ENCODE peak calls at places on chromosomes 11 and 22, in five cellular contexts. One of them, this sample, is unnamed.

GRCh38 chr11:122097419-122098001 is 18.5 kb downstream of the BLID start:
- DNase-seq in stomach: no peak
- DNase-seq in A549: no peak
- DNase-seq in suprapubic skin: no peak
- DNase-seq in ovary: no peak
- DNase-seq in this sample: no peak

GRCh38 chr11:62709262-62710000 is 2.0 kb downstream of the GNG3 start:
- DNase-seq in stomach: peak; percentile 98
- DNase-seq in A549: peak; percentile 94
- DNase-seq in suprapubic skin: peak; percentile 99
- DNase-seq in ovary: peak; percentile 97
- DNase-seq in this sample: peak; percentile 100

GRCh38 chr11:35617687-35618496 is at the start of gene FJX1:
- DNase-seq in stomach: no peak
- DNase-seq in A549: peak; percentile 81
- DNase-seq in suprapubic skin: peak; percentile 68
- DNase-seq in ovary: peak; percentile 78
- DNase-seq in this sample: peak; percentile 82

GRCh38 chr11:21615871-21616270 is 577.0 kb upstream of the ANO5 start:
- DNase-seq in stomach: no peak
- DNase-seq in A549: no peak
- DNase-seq in suprapubic skin: no peak
- DNase-seq in ovary: no peak
- DNase-seq in this sample: no peak

GRCh38 chr11:125295922-125296321 is 131.4 kb downstream of the PKNOX2 start:
- DNase-seq in stomach: no peak
- DNase-seq in A549: no peak
- DNase-seq in suprapubic skin: no peak
- DNase-seq in ovary: no peak
- DNase-seq in this sample: peak; percentile 79

GRCh38 chr11:108561535-108561991 is 32.0 kb downstream of the EXPH5 start:
- DNase-seq in stomach: no peak
- DNase-seq in A549: no peak
- DNase-seq in suprapubic skin: no peak
- DNase-seq in ovary: no peak
- DNase-seq in this sample: no peak

GRCh38 chr11:7611411-7611810 is 61.9 kb downstream of the CYB5R2 start:
- DNase-seq in stomach: no peak
- DNase-seq in A549: no peak
- DNase-seq in suprapubic skin: no peak
- DNase-seq in ovary: no peak
- DNase-seq in this sample: no peak

GRCh38 chr11:61488651-61489291 is 19.8 kb upstream of the LRRC10B start:
- DNase-seq in stomach: peak; percentile 74
- DNase-seq in A549: no peak
- DNase-seq in suprapubic skin: no peak
- DNase-seq in ovary: peak; percentile 72
- DNase-seq in this sample: no peak

GRCh38 chr11:45021692-45022130 is 71.0 kb upstream of the TP53I11 start:
- DNase-seq in stomach: no peak
- DNase-seq in A549: no peak
- DNase-seq in suprapubic skin: peak; percentile 88
- DNase-seq in ovary: peak; percentile 51
- DNase-seq in this sample: peak; percentile 90

GRCh38 chr11:62575837-62576236 is 2.1 kb upstream of the EEF1G start:
- DNase-seq in stomach: no peak
- DNase-seq in A549: no peak
- DNase-seq in suprapubic skin: no peak
- DNase-seq in ovary: no peak
- DNase-seq in this sample: no peak

GRCh38 chr11:119055901-119056300 is 1.1 kb downstream of the HYOU1 start:
- DNase-seq in stomach: no peak
- DNase-seq in A549: peak; percentile 57
- DNase-seq in suprapubic skin: no peak
- DNase-seq in ovary: no peak
- DNase-seq in this sample: no peak

GRCh38 chr11:9571766-9572120 is 1.7 kb upstream of the WEE1 start:
- DNase-seq in stomach: no peak
- DNase-seq in A549: no peak
- DNase-seq in suprapubic skin: no peak
- DNase-seq in ovary: no peak
- DNase-seq in this sample: no peak

GRCh38 chr11:125132071-125132470 is 20.6 kb upstream of the TMEM218 start:
- DNase-seq in stomach: no peak
- DNase-seq in A549: no peak
- DNase-seq in suprapubic skin: no peak
- DNase-seq in ovary: no peak
- DNase-seq in this sample: no peak

GRCh38 chr11:128462189-128462588 is 125.2 kb downstream of the ETS1 start:
- DNase-seq in stomach: no peak
- DNase-seq in A549: no peak
- DNase-seq in suprapubic skin: no peak
- DNase-seq in ovary: no peak
- DNase-seq in this sample: no peak

GRCh38 chr11:15139958-15140659 is 25.4 kb downstream of the INSC start:
- DNase-seq in stomach: no peak
- DNase-seq in A549: no peak
- DNase-seq in suprapubic skin: no peak
- DNase-seq in ovary: no peak
- DNase-seq in this sample: no peak

GRCh38 chr22:46220921-46221320 is 29.2 kb downstream of the CDPF1 start:
- DNase-seq in stomach: no peak
- DNase-seq in A549: no peak
- DNase-seq in suprapubic skin: no peak
- DNase-seq in ovary: no peak
- DNase-seq in this sample: no peak

GRCh38 chr11:77252555-77253270 is 48.8 kb downstream of the GDPD4 start:
- DNase-seq in stomach: no peak
- DNase-seq in A549: no peak
- DNase-seq in suprapubic skin: no peak
- DNase-seq in ovary: no peak
- DNase-seq in this sample: no peak

GRCh38 chr11:77259681-77260080 is 41.8 kb downstream of the GDPD4 start:
- DNase-seq in stomach: no peak
- DNase-seq in A549: no peak
- DNase-seq in suprapubic skin: no peak
- DNase-seq in ovary: no peak
- DNase-seq in this sample: no peak

GRCh38 chr11:77250881-77251640 is 50.4 kb downstream of the GDPD4 start:
- DNase-seq in stomach: no peak
- DNase-seq in A549: no peak
- DNase-seq in suprapubic skin: no peak
- DNase-seq in ovary: no peak
- DNase-seq in this sample: no peak

GRCh38 chr11:77249427-77249826 is 52.1 kb downstream of the GDPD4 start:
- DNase-seq in stomach: no peak
- DNase-seq in A549: no peak
- DNase-seq in suprapubic skin: no peak
- DNase-seq in ovary: no peak
- DNase-seq in this sample: no peak

DNA sequence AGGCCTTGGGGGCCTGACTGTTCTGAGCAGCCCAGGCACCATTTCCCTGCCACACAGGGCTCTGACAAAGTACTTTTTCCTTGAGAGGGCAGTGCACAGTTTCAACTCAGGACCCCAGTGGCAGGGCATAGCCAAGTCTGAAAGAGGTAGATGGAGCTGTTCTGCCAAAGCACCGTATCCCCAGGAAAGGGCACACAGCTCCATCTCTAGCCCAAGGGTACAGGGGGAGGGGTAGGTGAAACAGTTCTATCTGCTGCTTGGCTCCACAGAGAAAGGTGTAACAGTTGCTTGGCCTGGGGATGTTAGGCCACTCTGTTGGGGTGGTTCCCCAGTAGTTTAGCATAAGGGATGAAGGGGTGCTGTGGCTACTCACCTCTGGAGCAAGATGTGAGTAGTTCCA is 47.8 kb downstream of the GDPD4 start:
- DNase-seq in stomach: no peak
- DNase-seq in A549: no peak
- DNase-seq in suprapubic skin: no peak
- DNase-seq in ovary: no peak
- DNase-seq in this sample: no peak
- TF ChIP-seq EP300 in stomach: no peak
- TF ChIP-seq EP300 in A549: no peak
- TF ChIP-seq EP300 in suprapubic skin: no peak
- TF ChIP-seq EP300 in ovary: no peak
- TF ChIP-seq EP300 in this sample: no peak

GRCh38 chr11:132026746-132027145 is 656.3 kb downstream of the NTM start:
- DNase-seq in stomach: no peak
- DNase-seq in A549: no peak
- DNase-seq in suprapubic skin: no peak
- DNase-seq in ovary: no peak
- DNase-seq in this sample: no peak
- H3K4me1 ChIP-seq in stomach: no peaks in the 10 kb centered on the region
- H3K4me1 ChIP-seq in A549: no peaks in the 10 kb centered on the region
- H3K4me1 ChIP-seq in suprapubic skin: no peaks in the 10 kb centered on the region
- H3K4me1 ChIP-seq in ovary: no peaks in the 10 kb centered on the region
- H3K4me1 ChIP-seq in this sample: no peaks in the 10 kb centered on the region

DNA sequence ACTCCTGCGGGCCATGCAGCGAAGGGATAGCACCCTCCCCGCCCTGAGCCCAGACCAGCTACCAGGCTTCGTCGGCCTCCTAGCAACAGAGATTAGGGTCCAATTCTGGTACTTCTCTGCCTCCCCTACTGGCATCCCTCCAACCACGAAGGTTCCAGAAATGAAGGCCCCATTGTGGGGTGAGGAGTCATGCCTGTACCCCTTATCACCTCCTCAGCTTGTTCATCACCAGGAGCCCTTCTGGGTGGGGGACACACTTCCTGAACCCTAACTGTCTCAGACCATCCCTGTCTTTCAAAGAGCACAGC is 1.8 kb downstream of the PHLDA2 start:
- DNase-seq in stomach: no peak
- DNase-seq in A549: no peak
- DNase-seq in suprapubic skin: no peak
- DNase-seq in ovary: no peak
- DNase-seq in this sample: peak; percentile 54
- H3K4me3 ChIP-seq in stomach: peak overlapping the region; percentile 71
- H3K4me3 ChIP-seq in A549: peak overlapping the region; percentile 67
- H3K4me3 ChIP-seq in suprapubic skin: no peak overlapping the region
- H3K4me3 ChIP-seq in ovary: no peak overlapping the region
- H3K4me3 ChIP-seq in this sample: no peak overlapping the region

GRCh38 chr22:23144926-23145906 is at the start of gene RAB36:
- DNase-seq in stomach: peak; percentile 96
- DNase-seq in A549: peak; percentile 90
- DNase-seq in suprapubic skin: peak; percentile 98
- DNase-seq in ovary: peak; percentile 99
- DNase-seq in this sample: peak; percentile 99
- TF ChIP-seq EP300 in stomach: no peak
- TF ChIP-seq EP300 in A549: no peak
- TF ChIP-seq EP300 in suprapubic skin: no peak
- TF ChIP-seq EP300 in ovary: no peak
- TF ChIP-seq EP300 in this sample: no peak

GRCh38 chr11:93541154-93541553 is 2.0 kb downstream of the SMCO4 start:
- DNase-seq in stomach: no peak
- DNase-seq in A549: no peak
- DNase-seq in suprapubic skin: no peak
- DNase-seq in ovary: no peak
- DNase-seq in this sample: no peak

GRCh38 chr11:93542753-93543246 is 391 bp downstream of the SMCO4 start:
- DNase-seq in stomach: peak; percentile 43
- DNase-seq in A549: no peak
- DNase-seq in suprapubic skin: peak; percentile 73
- DNase-seq in ovary: peak; percentile 59
- DNase-seq in this sample: peak; percentile 71

GRCh38 chr11:93541884-93542752 is 1.1 kb downstream of the SMCO4 start:
- DNase-seq in stomach: peak; percentile 46
- DNase-seq in A549: peak; percentile 38
- DNase-seq in suprapubic skin: no peak
- DNase-seq in ovary: peak; percentile 58
- DNase-seq in this sample: peak; percentile 78

GRCh38 chr11:93537767-93538261 is 5.4 kb downstream of the SMCO4 start:
- DNase-seq in stomach: peak; percentile 34
- DNase-seq in A549: no peak
- DNase-seq in suprapubic skin: no peak
- DNase-seq in ovary: no peak
- DNase-seq in this sample: no peak

GRCh38 chr11:93540337-93540736 is 2.9 kb downstream of the SMCO4 start:
- DNase-seq in stomach: no peak
- DNase-seq in A549: no peak
- DNase-seq in suprapubic skin: no peak
- DNase-seq in ovary: no peak
- DNase-seq in this sample: no peak
- H3K4me1 ChIP-seq in stomach: peaks cover 36% of the 10 kb centered on the region
- H3K4me1 ChIP-seq in A549: peaks cover 20% of the 10 kb centered on the region
- H3K4me1 ChIP-seq in suprapubic skin: peaks cover 57% of the 10 kb centered on the region
- H3K4me1 ChIP-seq in ovary: peaks cover 5% of the 10 kb centered on the region
- H3K4me1 ChIP-seq in this sample: peaks cover 2% of the 10 kb centered on the region

GRCh38 chr11:67996622-67997459 is 7.1 kb downstream of the UNC93B1 start:
- DNase-seq in stomach: peak; percentile 85
- DNase-seq in A549: no peak
- DNase-seq in suprapubic skin: peak; percentile 76
- DNase-seq in ovary: peak; percentile 47
- DNase-seq in this sample: no peak
- H3K4me3 ChIP-seq in stomach: no peak overlapping the region
- H3K4me3 ChIP-seq in A549: no peak overlapping the region
- H3K4me3 ChIP-seq in suprapubic skin: no peak overlapping the region
- H3K4me3 ChIP-seq in ovary: no peak overlapping the region
- H3K4me3 ChIP-seq in this sample: no peak overlapping the region

GRCh38 chr11:114059278-114059983 is at the start of gene ZBTB16:
- DNase-seq in stomach: peak; percentile 86
- DNase-seq in A549: no peak
- DNase-seq in suprapubic skin: peak; percentile 93
- DNase-seq in ovary: peak; percentile 91
- DNase-seq in this sample: peak; percentile 98
- TF ChIP-seq EP300 in stomach: no peak
- TF ChIP-seq EP300 in A549: no peak
- TF ChIP-seq EP300 in suprapubic skin: peak; percentile 19
- TF ChIP-seq EP300 in ovary: no peak
- TF ChIP-seq EP300 in this sample: peak; percentile 53